ENCODE peak calls at places on chromosomes 1 and 21, in ten cellular contexts. I is tibial artery, T is astrocyte of the spinal cord, R is ovary, U is pancreas, E is upper lobe of left lung, K is nephron progenitor cell, H is colonic mucosa, B is uterus, A is heart right ventricle. V is an unnamed sample.

GRCh38 chr1:218642033-218642954 is 297.2 kb downstream of the TGFB2 start:
- DNase-seq in K (no peak), E (no peak), T (no peak), I (no peak), B (peak; percentile 28), H (no peak), U (peak; percentile 28), R (no peak), A (no peak), V (no peak)

GRCh38 chr1:118304722-118305344 is 119.8 kb upstream of the SPAG17 start:
- DNase-seq in T (peak; percentile 2), E (no peak), I (no peak), K (no peak), B (no peak), A (no peak), H (no peak), R (no peak), U (no peak), V (no peak)

GRCh38 chr21:38054334-38054733 is 138.1 kb upstream of the KCNJ6 start:
- DNase-seq in E (no peak), H (no peak), I (no peak), R (no peak), A (no peak), T (no peak), K (no peak), B (no peak), U (no peak), V (no peak)

GRCh38 chr1:22342734-22343191 is 108.9 kb upstream of the ZBTB40 start:
- DNase-seq in E (no peak), H (no peak), K (no peak), U (no peak), B (no peak), T (no peak), A (no peak), R (no peak), I (no peak), V (no peak)

GRCh38 chr1:202058001-202058908 is 47.9 kb downstream of the ELF3 start:
- DNase-seq in A (no peak), U (no peak), H (no peak), E (no peak), R (no peak), B (no peak), I (no peak), T (peak; percentile 50), K (no peak), V (no peak)

GRCh38 chr21:45908536-45909237 is 72.9 kb upstream of the COL6A1 start:
- DNase-seq in T (no peak), R (no peak), I (no peak), B (no peak), E (peak; percentile 73), A (no peak), H (no peak), K (no peak), U (peak; percentile 41), V (no peak)

GRCh38 chr1:13517193-13517812 is 3.5 kb upstream of the LRRC38 start:
- DNase-seq in T (no peak), K (peak; percentile 57), R (no peak), A (no peak), H (peak; percentile 20), B (no peak), E (no peak), U (no peak), I (no peak), V (no peak)

GRCh38 chr1:55724551-55725325 is 509.6 kb upstream of the USP24 start:
- DNase-seq in H (no peak), A (no peak), R (no peak), T (peak; percentile 81), U (no peak), I (no peak), E (no peak), B (no peak), K (no peak), V (no peak)

GRCh38 chr21:41615613-41616012 is 107.7 kb upstream of the TMPRSS2 start:
- DNase-seq in U (no peak), R (no peak), H (no peak), B (no peak), I (no peak), K (no peak), T (peak; percentile 97), A (no peak), E (no peak), V (no peak)

GRCh38 chr1:54006508-54006907 is 11.5 kb downstream of the LDLRAD1 start:
- DNase-seq in U (no peak), T (no peak), R (no peak), K (no peak), E (no peak), B (no peak), I (no peak), H (no peak), A (no peak), V (no peak)

GRCh38 chr1:6635161-6635909 is 10.7 kb downstream of the THAP3 start:
- DNase-seq in B (no peak), U (no peak), R (no peak), A (no peak), K (no peak), T (no peak), H (no peak), I (no peak), E (no peak), V (no peak)

GRCh38 chr1:6635910-6636760 is 11.5 kb downstream of the THAP3 start:
- DNase-seq in E (no peak), H (no peak), K (no peak), R (no peak), B (no peak), U (no peak), I (no peak), T (no peak), A (no peak), V (no peak)

GRCh38 chr1:6637770-6638169 is 13.1 kb downstream of the THAP3 start:
- DNase-seq in U (no peak), H (no peak), I (no peak), R (no peak), B (no peak), T (no peak), K (no peak), E (peak; percentile 53), A (no peak), V (no peak)

GRCh38 chr1:6632588-6633514 is 8.2 kb downstream of the THAP3 start:
- DNase-seq in I (no peak), K (no peak), U (no peak), R (no peak), B (no peak), E (peak; percentile 58), T (no peak), A (no peak), H (no peak), V (no peak)

GRCh38 chr1:6634278-6635052 is 9.8 kb downstream of the THAP3 start:
- DNase-seq in B (peak; percentile 47), U (peak; percentile 89), H (peak; percentile 62), E (peak; percentile 89), R (peak; percentile 60), I (peak; percentile 36), A (peak; percentile 69), K (peak; percentile 61), T (peak; percentile 22), V (no peak)
- TF ChIP-seq CTCF in B (peak; percentile 54), U (peak; percentile 38), H (peak; percentile 42), E (peak; percentile 62), R (no peak), I (peak; percentile 42), A (peak; percentile 68), K (peak; percentile 39), T (peak; percentile 56), V (peak; percentile 62)

GRCh38 chr1:50735443-50735842 is 224.6 kb downstream of the FAF1 start:
- DNase-seq in K (no peak), B (no peak), I (no peak), A (no peak), U (no peak), E (no peak), R (no peak), T (peak; percentile 46), H (no peak), V (no peak)
- TF ChIP-seq CTCF in K (peak; percentile 52), B (no peak), I (peak; percentile 14), A (peak; percentile 46), U (peak; percentile 35), E (peak; percentile 35), R (no peak), T (peak; percentile 51), H (no peak), V (peak; percentile 76)

GRCh38 chr1:181429462-181429861 is 53.9 kb upstream of the CACNA1E start:
- DNase-seq in T (no peak), I (no peak), U (no peak), A (no peak), E (no peak), H (no peak), B (no peak), K (no peak), R (no peak), V (no peak)

GRCh38 chr1:181425566-181425965 is 57.8 kb upstream of the CACNA1E start:
- DNase-seq in R (no peak), H (no peak), E (no peak), I (no peak), A (no peak), K (no peak), B (no peak), U (no peak), T (no peak), V (no peak)

GRCh38 chr1:181423301-181423918 is 59.9 kb upstream of the CACNA1E start:
- DNase-seq in R (no peak), H (peak; percentile 20), U (no peak), A (no peak), T (peak; percentile 27), E (no peak), B (no peak), K (peak; percentile 43), I (no peak), V (no peak)

GRCh38 chr1:181430015-181430657 is 53.2 kb upstream of the CACNA1E start:
- DNase-seq in T (no peak), K (no peak), A (no peak), U (no peak), B (no peak), H (no peak), R (no peak), I (no peak), E (no peak), V (no peak)

DNA sequence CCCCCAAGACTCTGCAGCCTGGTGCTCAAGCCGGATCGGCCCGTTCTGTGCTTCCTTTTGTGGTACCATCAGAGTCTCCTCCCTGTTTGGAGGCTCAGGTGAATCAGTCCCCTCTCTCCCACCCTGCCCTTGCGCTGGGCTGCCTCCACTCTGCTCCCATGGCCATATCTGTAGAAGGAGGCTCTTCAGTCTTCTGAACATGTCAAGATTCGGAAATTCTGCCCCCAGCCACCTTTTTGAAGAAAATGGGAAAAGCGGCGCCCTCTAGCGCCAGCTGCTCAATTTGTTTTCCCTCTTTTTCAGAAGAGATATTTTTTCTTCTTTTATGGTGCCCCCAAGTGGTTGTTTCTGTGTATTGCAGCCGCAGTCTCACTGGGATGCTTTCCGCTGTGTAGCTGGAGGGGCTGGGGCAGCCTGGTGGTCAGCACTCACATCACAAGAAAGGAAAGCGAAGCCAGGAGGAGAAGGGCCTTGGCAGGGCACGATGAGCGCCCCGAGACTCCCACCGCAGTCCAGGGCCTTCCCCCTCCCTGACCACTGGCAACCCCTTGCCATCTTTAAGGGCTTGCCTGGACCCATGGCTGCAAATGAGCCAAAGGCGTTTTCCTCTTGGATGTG is 58.4 kb upstream of the CACNA1E start:
- DNase-seq in B (peak; percentile 50), H (peak; percentile 80), R (peak; percentile 49), I (peak; percentile 39), T (peak; percentile 74), E (peak; percentile 27), A (peak; percentile 62), U (peak; percentile 75), K (peak; percentile 91), V (peak; percentile 82)
- TF ChIP-seq CTCF in B (peak; percentile 86), H (peak; percentile 97), R (peak; percentile 46), I (peak; percentile 74), T (peak; percentile 93), E (peak; percentile 92), A (peak; percentile 98), U (peak; percentile 98), K (peak; percentile 99), V (peak; percentile 100)

GRCh38 chr1:57976218-57976617 is 552.4 kb upstream of the DAB1 start:
- DNase-seq in E (no peak), R (no peak), H (no peak), U (no peak), B (no peak), K (no peak), A (no peak), T (no peak), I (no peak), V (no peak)
- TF ChIP-seq CTCF in E (no peak), R (no peak), H (no peak), U (no peak), B (no peak), K (no peak), A (no peak), T (no peak), I (no peak), V (no peak)